ENCODE peak calls at places on chromosomes 7 and 10, in eight cellular contexts. Y is esophagus squamous epithelium; Z is heart left ventricle; D is transverse colon; K is GM23248; B is CD8-positive, alpha-beta memory T cell; R is left lung; T is hepatocyte. L is an unnamed sample.
A peak's percentile ranks its signal among the peaks of the same experiment; 100 is the strongest.

GRCh38 chr10:13219685-13220670 is 14.2 kb downstream of the UCMA start:
- DNase-seq in Y (no peak), Z (no peak), D (peak; percentile 15), K (peak; percentile 14), B (no peak), R (no peak), T (peak; percentile 32), L (no peak)

GRCh38 chr10:50538473-50539398 is 85.0 kb downstream of the SGMS1 start:
- DNase-seq in Y (no peak), Z (peak; percentile 35), D (no peak), K (peak; percentile 28), B (peak; percentile 46), R (no peak), T (no peak), L (no peak)

GRCh38 chr10:33113111-33113856 is 155.3 kb upstream of the ITGB1 start:
- DNase-seq in Y (no peak), Z (no peak), D (no peak), K (peak; percentile 85), B (no peak), R (no peak), T (peak; percentile 26), L (no peak)

GRCh38 chr7:156096806-156097538 is 284.7 kb upstream of the SHH start:
- DNase-seq in Y (no peak), Z (no peak), D (no peak), K (no peak), B (no peak), R (no peak), T (no peak), L (no peak)

GRCh38 chr7:137592232-137592896 is 248.8 kb upstream of the PTN start:
- DNase-seq in Y (no peak), Z (peak; percentile 49), D (peak; percentile 59), K (peak; percentile 83), B (no peak), R (peak; percentile 41), T (peak; percentile 85), L (no peak)

GRCh38 chr7:90227259-90227658 is 15.7 kb downstream of the STEAP2 start:
- DNase-seq in Y (no peak), Z (no peak), D (no peak), K (no peak), B (no peak), R (no peak), T (no peak), L (no peak)

GRCh38 chr10:103224133-103224532 is 21.6 kb upstream of the RPEL1 start:
- DNase-seq in Y (no peak), Z (no peak), D (no peak), K (no peak), B (no peak), R (no peak), T (no peak), L (no peak)

GRCh38 chr10:26737730-26738129 is 40.2 kb downstream of the PDSS1 start:
- DNase-seq in Y (no peak), Z (no peak), D (no peak), K (peak; percentile 71), B (no peak), R (peak; percentile 57), T (peak; percentile 42), L (no peak)

GRCh38 chr10:14507721-14508120 is 177.0 kb upstream of the FRMD4A start:
- DNase-seq in Y (no peak), Z (no peak), D (no peak), K (no peak), B (no peak), R (no peak), T (no peak), L (no peak)

GRCh38 chr10:51896849-51897248 is 197.5 kb upstream of the CSTF2T start:
- DNase-seq in Y (no peak), Z (no peak), D (no peak), K (peak; percentile 91), B (no peak), R (no peak), T (no peak), L (no peak)

GRCh38 chr7:39683216-39683845 is 60.0 kb downstream of the RALA start:
- DNase-seq in Y (no peak), Z (no peak), D (no peak), K (peak; percentile 75), B (no peak), R (no peak), T (peak; percentile 13), L (no peak)

GRCh38 chr10:118523775-118524174 is 71.7 kb downstream of the PRLHR start:
- DNase-seq in Y (no peak), Z (no peak), D (no peak), K (peak; percentile 77), B (no peak), R (no peak), T (no peak), L (no peak)

GRCh38 chr10:72557362-72557761 is 68.5 kb downstream of the MICU1 start:
- DNase-seq in Y (no peak), Z (no peak), D (no peak), K (peak; percentile 66), B (no peak), R (no peak), T (no peak), L (no peak)

GRCh38 chr10:92834331-92834730 is 14.0 kb upstream of the EXOC6 start:
- DNase-seq in Y (no peak), Z (no peak), D (no peak), K (no peak), B (no peak), R (no peak), T (no peak), L (no peak)

GRCh38 chr7:55074008-55074499 is 55.2 kb downstream of the EGFR start:
- DNase-seq in Y (no peak), Z (peak; percentile 76), D (peak; percentile 91), K (peak; percentile 92), B (peak; percentile 63), R (peak; percentile 61), T (peak; percentile 81), L (peak; percentile 63)

GRCh38 chr10:688621-689426 is 644 bp downstream of the DIP2C start:
- DNase-seq in Y (no peak), Z (no peak), D (peak; percentile 36), K (peak; percentile 78), B (no peak), R (no peak), T (peak; percentile 72), L (no peak)

GRCh38 chr10:104614245-104614831 is 26.8 kb upstream of the SORCS3 start:
- DNase-seq in Y (no peak), Z (no peak), D (no peak), K (peak; percentile 57), B (no peak), R (no peak), T (peak; percentile 17), L (no peak)

GRCh38 chr7:85806321-85806720 is 619.5 kb upstream of the SEMA3D start:
- DNase-seq in Y (no peak), Z (no peak), D (no peak), K (no peak), B (no peak), R (no peak), T (no peak), L (no peak)

GRCh38 chr10:79905322-79906314 is 43.3 kb downstream of the SFTPD start:
- DNase-seq in Y (no peak), Z (no peak), D (no peak), K (peak; percentile 71), B (no peak), R (no peak), T (peak; percentile 30), L (no peak)

DNA sequence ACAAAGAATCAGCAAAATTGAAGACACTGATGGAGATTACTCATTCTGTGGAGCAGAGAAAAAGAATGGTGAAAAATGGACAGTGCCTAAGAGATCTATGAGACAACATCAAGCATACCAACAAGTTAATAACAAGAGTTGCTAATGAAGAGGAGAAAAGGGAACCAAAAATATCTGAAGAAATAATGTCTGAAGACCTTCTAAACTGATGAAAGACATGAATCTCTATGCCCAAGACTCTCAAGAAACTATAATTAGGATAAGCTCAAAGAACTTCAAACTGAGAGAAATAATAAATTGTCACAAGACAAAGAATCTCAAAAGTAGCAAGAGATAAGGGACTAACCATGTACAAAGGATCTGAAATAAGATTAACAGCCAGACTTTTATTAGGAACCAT is 93.4 kb downstream of the ZNF33B start:
- DNase-seq in Y (no peak), Z (no peak), D (no peak), K (peak; percentile 5), B (no peak), R (no peak), T (no peak), L (no peak)
- H3K9me3 ChIP-seq in Y (peaks cover 61% of the 10 kb centered on the region), Z (peaks cover 63% of the 10 kb centered on the region), D (peaks cover 51% of the 10 kb centered on the region), K (peaks cover 2% of the 10 kb centered on the region), B (peaks cover 16% of the 10 kb centered on the region), R (no peaks in the 10 kb centered on the region), T (peaks cover 33% of the 10 kb centered on the region), L (peaks cover 61% of the 10 kb centered on the region)

GRCh38 chr7:64182036-64182790 is 24.8 kb upstream of the ZNF735 start:
- DNase-seq in Y (no peak), Z (no peak), D (no peak), K (no peak), B (no peak), R (no peak), T (no peak), L (no peak)

GRCh38 chr7:64181586-64181985 is 25.4 kb upstream of the ZNF735 start:
- DNase-seq in Y (no peak), Z (no peak), D (no peak), K (no peak), B (no peak), R (no peak), T (no peak), L (no peak)

GRCh38 chr7:64183126-64183742 is 23.8 kb upstream of the ZNF735 start:
- DNase-seq in Y (no peak), Z (no peak), D (no peak), K (peak; percentile 5), B (peak; percentile 59), R (no peak), T (no peak), L (peak; percentile 54)

GRCh38 chr7:64184376-64184775 is 22.6 kb upstream of the ZNF735 start:
- DNase-seq in Y (no peak), Z (no peak), D (no peak), K (no peak), B (no peak), R (no peak), T (no peak), L (no peak)

GRCh38 chr7:64183827-64184372 is 23.1 kb upstream of the ZNF735 start:
- DNase-seq in Y (no peak), Z (no peak), D (no peak), K (no peak), B (no peak), R (no peak), T (no peak), L (no peak)
- H3K9me3 ChIP-seq in Y (peaks cover 45% of the 10 kb centered on the region), Z (peaks cover 9% of the 10 kb centered on the region), D (peaks cover 10% of the 10 kb centered on the region), K (no peaks in the 10 kb centered on the region), B (no peaks in the 10 kb centered on the region), R (no peaks in the 10 kb centered on the region), T (no peaks in the 10 kb centered on the region), L (no peaks in the 10 kb centered on the region)

GRCh38 chr7:82250598-82250997 is 193.0 kb downstream of the CACNA2D1 start:
- DNase-seq in Y (no peak), Z (no peak), D (no peak), K (peak; percentile 4), B (no peak), R (no peak), T (no peak), L (no peak)
- H3K9me3 ChIP-seq in Y (no peaks in the 10 kb centered on the region), Z (no peaks in the 10 kb centered on the region), D (no peaks in the 10 kb centered on the region), K (no peaks in the 10 kb centered on the region), B (no peaks in the 10 kb centered on the region), R (no peaks in the 10 kb centered on the region), T (no peaks in the 10 kb centered on the region), L (no peaks in the 10 kb centered on the region)

DNA sequence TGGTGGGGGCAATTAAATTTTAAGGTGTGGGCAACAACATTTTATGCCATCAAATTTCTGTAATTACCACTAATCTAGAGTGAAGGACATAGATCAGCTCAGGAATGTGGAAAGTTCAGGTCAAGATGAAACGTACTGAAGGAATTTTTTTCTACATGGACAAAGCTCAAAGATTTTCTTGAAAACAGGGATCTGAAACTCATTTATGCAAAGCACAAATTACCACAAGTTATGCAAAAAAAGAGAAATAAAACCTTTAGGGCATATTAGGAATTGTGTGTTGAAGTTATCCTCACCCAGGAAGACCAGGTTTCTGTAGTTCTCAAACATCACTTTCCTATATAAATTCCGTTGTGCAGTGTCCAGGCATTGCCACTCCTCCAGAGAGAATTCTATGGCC is 18.9 kb downstream of the ZNF680 start:
- DNase-seq in Y (no peak), Z (no peak), D (no peak), K (no peak), B (no peak), R (no peak), T (no peak), L (no peak)
- H3K9me3 ChIP-seq in Y (no peaks in the 10 kb centered on the region), Z (no peaks in the 10 kb centered on the region), D (no peaks in the 10 kb centered on the region), K (no peaks in the 10 kb centered on the region), B (no peaks in the 10 kb centered on the region), R (no peaks in the 10 kb centered on the region), T (peaks cover 3% of the 10 kb centered on the region), L (no peaks in the 10 kb centered on the region)